ENCODE peak calls at places on chromosome 17, in five cellular contexts. I, L, B, Q and M are unnamed samples.

GRCh38 chr17:43418441-43419374 is 19.9 kb downstream of the ARL4D start:
- DNase-seq in I (no peak), B (peak; percentile 21), Q (no peak), L (no peak), M (no peak)

GRCh38 chr17:38693700-38694329 is 11.3 kb upstream of the MLLT6 start:
- DNase-seq in Q (no peak), I (peak; percentile 78), B (no peak), L (no peak), M (no peak)

GRCh38 chr17:29665480-29665807 is 42.7 kb upstream of the CORO6 start:
- DNase-seq in Q (no peak), L (no peak), I (no peak), B (no peak), M (no peak)

GRCh38 chr17:1730345-1731193 is 6.1 kb downstream of the WDR81 start:
- DNase-seq in B (peak; percentile 85), Q (no peak), I (peak; percentile 48), L (no peak), M (no peak)

GRCh38 chr17:81557276-81558114 is 5.3 kb upstream of the FAAP100 start:
- DNase-seq in L (no peak), Q (no peak), I (no peak), B (no peak), M (no peak)

GRCh38 chr17:75908201-75908600 is 3.5 kb upstream of the MRPL38 start:
- DNase-seq in L (no peak), B (no peak), Q (no peak), I (no peak), M (no peak)

GRCh38 chr17:43126911-43127290 is 1.7 kb upstream of the BRCA1 start:
- DNase-seq in B (no peak), I (no peak), L (no peak), Q (no peak), M (no peak)

GRCh38 chr17:4667166-4667565 is 25.7 kb upstream of the ALOX15 start:
- DNase-seq in L (no peak), Q (no peak), B (no peak), I (no peak), M (no peak)

GRCh38 chr17:2264023-2264860 is 39.3 kb downstream of the SMG6 start:
- DNase-seq in Q (no peak), L (no peak), B (no peak), I (no peak), M (no peak)

GRCh38 chr17:74368341-74369152 is 1.2 kb downstream of the GPR142 start:
- DNase-seq in Q (no peak), L (peak; percentile 79), B (peak; percentile 87), I (peak; percentile 95), M (peak; percentile 78)

GRCh38 chr17:71438631-71439146 is 682.1 kb upstream of the SOX9 start:
- DNase-seq in B (no peak), I (peak; percentile 56), Q (no peak), L (no peak), M (no peak)

GRCh38 chr17:72571813-72572396 is 451.1 kb downstream of the SOX9 start:
- DNase-seq in I (no peak), L (no peak), B (no peak), Q (no peak), M (no peak)

GRCh38 chr17:78875738-78876597 is 27.0 kb downstream of the CEP295NL start:
- DNase-seq in Q (no peak), B (no peak), L (no peak), I (peak; percentile 49), M (no peak)

GRCh38 chr17:78107457-78107856 is 21.1 kb downstream of the TMC6 start:
- DNase-seq in L (no peak), B (no peak), I (no peak), Q (no peak), M (no peak)

GRCh38 chr17:48723555-48724239 is 712 bp downstream of the PRAC2 start:
- DNase-seq in L (no peak), B (no peak), Q (no peak), I (no peak), M (no peak)

GRCh38 chr17:12789976-12790805 is 893 bp downstream of the ARHGAP44 start:
- DNase-seq in I (no peak), B (no peak), Q (no peak), L (no peak), M (no peak)

GRCh38 chr17:49523706-49524472 is 28.8 kb downstream of the NGFR start:
- DNase-seq in Q (no peak), L (peak; percentile 26), B (no peak), I (peak; percentile 56), M (peak; percentile 18)

GRCh38 chr17:14813649-14814048 is 451.5 kb downstream of the PMP22 start:
- DNase-seq in Q (peak; percentile 82), I (peak; percentile 4), B (peak; percentile 47), L (no peak), M (no peak)

GRCh38 chr17:1031711-1032110 is 34.8 kb downstream of the TIMM22 start:
- DNase-seq in I (peak; percentile 86), Q (no peak), L (no peak), B (no peak), M (no peak)

GRCh38 chr17:78125138-78125913 is 3.2 kb downstream of the TMC6 start:
- DNase-seq in L (no peak), I (no peak), B (no peak), Q (no peak), M (no peak)

GRCh38 chr17:19397556-19398041 is 10.6 kb upstream of the MFAP4 start:
- DNase-seq in B (no peak), L (no peak), Q (peak; percentile 51), I (no peak), M (no peak)

GRCh38 chr17:8003594-8004181 is 1.3 kb downstream of the GUCY2D start:
- DNase-seq in B (no peak), L (no peak), I (no peak), Q (no peak), M (no peak)

GRCh38 chr17:8004899-8005298 is 2.5 kb downstream of the GUCY2D start:
- DNase-seq in Q (no peak), I (no peak), B (no peak), L (no peak), M (no peak)

GRCh38 chr17:8005951-8006730 is 3.7 kb downstream of the GUCY2D start:
- DNase-seq in B (peak; percentile 78), Q (no peak), L (peak; percentile 57), I (peak; percentile 57), M (no peak)

GRCh38 chr17:8006836-8007680 is 4.6 kb downstream of the GUCY2D start:
- DNase-seq in Q (no peak), B (no peak), I (no peak), L (no peak), M (no peak)

DNA sequence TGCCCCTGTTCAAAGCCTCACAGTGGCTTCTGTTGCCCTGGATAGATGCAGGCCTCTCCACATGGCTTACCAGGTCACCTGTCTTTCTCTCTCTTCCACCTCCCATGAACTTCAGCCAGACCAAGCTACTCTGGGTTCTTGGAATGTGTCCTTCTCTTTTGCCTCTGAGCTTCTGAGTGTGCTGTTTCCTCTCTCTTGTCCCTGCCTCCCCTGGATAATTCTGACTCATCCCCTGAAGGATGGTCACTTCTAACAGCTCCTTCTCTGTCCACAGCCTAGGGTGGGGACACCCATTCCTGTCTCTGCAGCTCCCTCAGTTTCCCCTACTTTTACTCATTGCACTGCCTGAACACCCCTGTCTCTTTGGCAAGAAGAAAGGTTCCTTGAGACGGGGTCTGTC is 2.9 kb downstream of the GUCY2D start:
- DNase-seq in Q (no peak), L (no peak), I (no peak), B (no peak), M (no peak)
- TF ChIP-seq TAF1 in Q (no peak), L (no peak), I (no peak), B (no peak), M (no peak)

GRCh38 chr17:68161644-68162428 is 86.0 kb upstream of the AMZ2 start:
- DNase-seq in L (no peak), B (no peak), Q (no peak), I (no peak), M (no peak)
- TF ChIP-seq TAF1 in L (no peak), B (no peak), Q (no peak), I (no peak), M (no peak)

GRCh38 chr17:63751806-63752205 is 10.2 kb upstream of the STRADA start:
- DNase-seq in B (no peak), I (no peak), L (no peak), Q (no peak), M (no peak)
- TF ChIP-seq TAF1 in B (no peak), I (no peak), L (no peak), Q (no peak), M (no peak)

DNA sequence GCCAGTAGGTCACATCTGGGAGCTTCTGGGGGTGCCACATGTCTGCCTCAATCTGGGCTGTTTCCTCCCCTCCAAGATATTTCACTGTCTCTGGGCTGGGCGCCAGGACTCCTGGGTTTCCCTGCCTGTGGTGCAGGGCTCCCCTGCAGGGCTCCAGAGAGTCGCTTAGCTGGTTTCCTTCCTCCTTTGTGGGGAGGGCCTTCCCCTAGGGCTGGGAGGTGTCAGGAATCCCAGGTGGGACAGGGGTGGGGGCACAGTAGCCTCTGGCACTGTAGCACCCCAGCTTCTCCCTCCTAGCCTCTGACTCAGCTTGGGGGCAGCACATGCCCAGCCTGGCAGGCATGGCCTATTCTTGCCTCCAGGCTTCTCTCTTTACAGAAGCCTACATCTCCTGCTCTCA is 2.6 kb downstream of the RARA start:
- DNase-seq in B (no peak), Q (no peak), I (no peak), L (no peak), M (no peak)
- TF ChIP-seq TAF1 in B (no peak), Q (no peak), I (no peak), L (no peak), M (no peak)